ENCODE peak calls at places on chromosomes 6 and 20, in eight cellular contexts. One of them, this sample, is unnamed.

GRCh38 chr6:142457638-142458406 is 156.0 kb downstream of the ADGRG6 start:
- DNase-seq in neural progenitor cell: no peak
- DNase-seq in GM23248: no peak
- DNase-seq in fibroblast of lung: no peak
- DNase-seq in Karpas-422: no peak
- DNase-seq in K562: no peak
- DNase-seq in HCT116: no peak
- DNase-seq in mammary epithelial cell: no peak
- DNase-seq in this sample: no peak

GRCh38 chr6:38975621-38976049 is 72.9 kb upstream of the GLP1R start:
- DNase-seq in neural progenitor cell: no peak
- DNase-seq in Karpas-422: no peak
- DNase-seq in mammary epithelial cell: no peak
- DNase-seq in fibroblast of lung: no peak
- DNase-seq in K562: no peak
- DNase-seq in HCT116: no peak
- DNase-seq in GM23248: no peak
- DNase-seq in this sample: no peak

GRCh38 chr6:34817337-34817910 is 25.5 kb downstream of the BLTP3A start:
- DNase-seq in K562: no peak
- DNase-seq in GM23248: no peak
- DNase-seq in mammary epithelial cell: no peak
- DNase-seq in HCT116: no peak
- DNase-seq in neural progenitor cell: no peak
- DNase-seq in Karpas-422: no peak
- DNase-seq in fibroblast of lung: no peak
- DNase-seq in this sample: no peak

GRCh38 chr6:81694214-81694613 is 58.3 kb downstream of the TENT5A start:
- DNase-seq in mammary epithelial cell: no peak
- DNase-seq in HCT116: no peak
- DNase-seq in Karpas-422: no peak
- DNase-seq in GM23248: no peak
- DNase-seq in neural progenitor cell: no peak
- DNase-seq in fibroblast of lung: no peak
- DNase-seq in K562: no peak
- DNase-seq in this sample: no peak

GRCh38 chr6:137873273-137873762 is 6.3 kb downstream of the TNFAIP3 start:
- DNase-seq in HCT116: no peak
- DNase-seq in fibroblast of lung: peak; percentile 96
- DNase-seq in Karpas-422: no peak
- DNase-seq in K562: peak; percentile 48
- DNase-seq in mammary epithelial cell: peak; percentile 96
- DNase-seq in GM23248: peak; percentile 91
- DNase-seq in neural progenitor cell: no peak
- DNase-seq in this sample: peak; percentile 46

GRCh38 chr6:96007663-96008062 is 8.1 kb upstream of the FUT9 start:
- DNase-seq in HCT116: no peak
- DNase-seq in Karpas-422: no peak
- DNase-seq in fibroblast of lung: no peak
- DNase-seq in neural progenitor cell: no peak
- DNase-seq in K562: no peak
- DNase-seq in mammary epithelial cell: no peak
- DNase-seq in GM23248: no peak
- DNase-seq in this sample: no peak

GRCh38 chr20:24236204-24236603 is 233.2 kb upstream of the SYNDIG1 start:
- DNase-seq in mammary epithelial cell: no peak
- DNase-seq in HCT116: no peak
- DNase-seq in neural progenitor cell: no peak
- DNase-seq in fibroblast of lung: no peak
- DNase-seq in Karpas-422: no peak
- DNase-seq in K562: no peak
- DNase-seq in GM23248: no peak
- DNase-seq in this sample: no peak

GRCh38 chr6:157823001-157823522 is at the start of gene SNX9:
- DNase-seq in GM23248: peak; percentile 93
- DNase-seq in K562: peak; percentile 94
- DNase-seq in fibroblast of lung: peak; percentile 74
- DNase-seq in neural progenitor cell: peak; percentile 90
- DNase-seq in HCT116: peak; percentile 29
- DNase-seq in Karpas-422: no peak
- DNase-seq in mammary epithelial cell: peak; percentile 75
- DNase-seq in this sample: peak; percentile 56

GRCh38 chr6:139852484-139853140 is 478.2 kb upstream of the CITED2 start:
- DNase-seq in mammary epithelial cell: peak; percentile 5
- DNase-seq in K562: no peak
- DNase-seq in GM23248: peak; percentile 69
- DNase-seq in neural progenitor cell: no peak
- DNase-seq in HCT116: no peak
- DNase-seq in Karpas-422: no peak
- DNase-seq in fibroblast of lung: peak; percentile 51
- DNase-seq in this sample: no peak

GRCh38 chr6:39865011-39865888 is 69.0 kb downstream of the MOCS1 start:
- DNase-seq in HCT116: peak; percentile 50
- DNase-seq in K562: peak; percentile 84
- DNase-seq in mammary epithelial cell: peak; percentile 31
- DNase-seq in neural progenitor cell: peak; percentile 81
- DNase-seq in Karpas-422: peak; percentile 82
- DNase-seq in GM23248: peak; percentile 68
- DNase-seq in fibroblast of lung: peak; percentile 57
- DNase-seq in this sample: peak; percentile 9

GRCh38 chr6:111540971-111541719 is 58.1 kb upstream of the REV3L start:
- DNase-seq in HCT116: no peak
- DNase-seq in Karpas-422: no peak
- DNase-seq in mammary epithelial cell: no peak
- DNase-seq in K562: no peak
- DNase-seq in GM23248: no peak
- DNase-seq in fibroblast of lung: no peak
- DNase-seq in neural progenitor cell: no peak
- DNase-seq in this sample: no peak

GRCh38 chr6:35677456-35677855 is 11.3 kb downstream of the FKBP5 start:
- DNase-seq in neural progenitor cell: no peak
- DNase-seq in K562: no peak
- DNase-seq in GM23248: no peak
- DNase-seq in fibroblast of lung: no peak
- DNase-seq in mammary epithelial cell: no peak
- DNase-seq in Karpas-422: no peak
- DNase-seq in HCT116: no peak
- DNase-seq in this sample: no peak

GRCh38 chr6:34206726-34207125 is 29.9 kb upstream of the HMGA1 start:
- DNase-seq in Karpas-422: no peak
- DNase-seq in K562: no peak
- DNase-seq in mammary epithelial cell: no peak
- DNase-seq in GM23248: no peak
- DNase-seq in fibroblast of lung: no peak
- DNase-seq in neural progenitor cell: no peak
- DNase-seq in HCT116: no peak
- DNase-seq in this sample: no peak

DNA sequence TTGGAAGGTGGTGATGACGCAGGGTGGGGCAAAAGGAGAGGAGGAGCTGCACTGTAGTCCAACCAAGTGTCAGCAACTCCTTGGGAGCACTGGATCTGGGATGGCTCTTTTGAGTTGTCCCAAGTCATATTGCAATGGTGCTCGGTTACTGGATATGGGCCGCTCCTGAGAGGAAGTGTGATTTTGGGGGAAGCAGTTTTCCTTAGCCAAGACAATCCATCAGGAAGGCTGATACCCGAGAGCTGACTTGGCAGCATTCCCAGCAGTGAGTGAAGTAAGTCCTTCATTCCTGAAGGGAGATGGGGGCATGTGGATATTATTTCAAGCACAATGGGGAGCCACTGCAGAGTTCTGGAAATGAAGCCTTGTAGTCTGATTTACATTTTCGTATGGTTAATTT is 354.1 kb downstream of the RFPL4B start:
- DNase-seq in HCT116: no peak
- DNase-seq in Karpas-422: no peak
- DNase-seq in K562: no peak
- DNase-seq in fibroblast of lung: peak; percentile 65
- DNase-seq in neural progenitor cell: no peak
- DNase-seq in GM23248: peak; percentile 6
- DNase-seq in mammary epithelial cell: no peak
- DNase-seq in this sample: no peak
- H3K36me3 ChIP-seq in HCT116: no peaks in the 10 kb centered on the region
- H3K36me3 ChIP-seq in Karpas-422: no peaks in the 10 kb centered on the region
- H3K36me3 ChIP-seq in K562: no peaks in the 10 kb centered on the region
- H3K36me3 ChIP-seq in fibroblast of lung: no peaks in the 10 kb centered on the region
- H3K36me3 ChIP-seq in neural progenitor cell: no peaks in the 10 kb centered on the region
- H3K36me3 ChIP-seq in GM23248: no peaks in the 10 kb centered on the region
- H3K36me3 ChIP-seq in mammary epithelial cell: no peaks in the 10 kb centered on the region
- H3K36me3 ChIP-seq in this sample: no peaks in the 10 kb centered on the region

GRCh38 chr6:23218751-23219150 is 649.4 kb downstream of the HDGFL1 start:
- DNase-seq in Karpas-422: no peak
- DNase-seq in fibroblast of lung: no peak
- DNase-seq in K562: no peak
- DNase-seq in GM23248: no peak
- DNase-seq in neural progenitor cell: peak; percentile 84
- DNase-seq in mammary epithelial cell: no peak
- DNase-seq in HCT116: no peak
- DNase-seq in this sample: no peak

GRCh38 chr6:23224540-23224939 is 655.2 kb downstream of the HDGFL1 start:
- DNase-seq in HCT116: no peak
- DNase-seq in GM23248: no peak
- DNase-seq in neural progenitor cell: no peak
- DNase-seq in fibroblast of lung: no peak
- DNase-seq in K562: no peak
- DNase-seq in Karpas-422: no peak
- DNase-seq in mammary epithelial cell: no peak
- DNase-seq in this sample: no peak

GRCh38 chr6:23228439-23229024 is 659.2 kb downstream of the HDGFL1 start:
- DNase-seq in mammary epithelial cell: peak; percentile 2
- DNase-seq in HCT116: no peak
- DNase-seq in GM23248: peak; percentile 3
- DNase-seq in fibroblast of lung: no peak
- DNase-seq in Karpas-422: no peak
- DNase-seq in neural progenitor cell: no peak
- DNase-seq in K562: no peak
- DNase-seq in this sample: peak; percentile 53

GRCh38 chr6:23222724-23223123 is 653.4 kb downstream of the HDGFL1 start:
- DNase-seq in neural progenitor cell: no peak
- DNase-seq in Karpas-422: no peak
- DNase-seq in GM23248: no peak
- DNase-seq in fibroblast of lung: no peak
- DNase-seq in K562: no peak
- DNase-seq in mammary epithelial cell: no peak
- DNase-seq in HCT116: no peak
- DNase-seq in this sample: no peak
- H3K4me2 ChIP-seq in neural progenitor cell: no peak overlapping the region
- H3K4me2 ChIP-seq in Karpas-422: no peak overlapping the region
- H3K4me2 ChIP-seq in GM23248: no peak overlapping the region
- H3K4me2 ChIP-seq in fibroblast of lung: no peak overlapping the region
- H3K4me2 ChIP-seq in K562: no peak overlapping the region
- H3K4me2 ChIP-seq in mammary epithelial cell: no peak overlapping the region
- H3K4me2 ChIP-seq in HCT116: no peak overlapping the region
- H3K4me2 ChIP-seq in this sample: no peak overlapping the region

DNA sequence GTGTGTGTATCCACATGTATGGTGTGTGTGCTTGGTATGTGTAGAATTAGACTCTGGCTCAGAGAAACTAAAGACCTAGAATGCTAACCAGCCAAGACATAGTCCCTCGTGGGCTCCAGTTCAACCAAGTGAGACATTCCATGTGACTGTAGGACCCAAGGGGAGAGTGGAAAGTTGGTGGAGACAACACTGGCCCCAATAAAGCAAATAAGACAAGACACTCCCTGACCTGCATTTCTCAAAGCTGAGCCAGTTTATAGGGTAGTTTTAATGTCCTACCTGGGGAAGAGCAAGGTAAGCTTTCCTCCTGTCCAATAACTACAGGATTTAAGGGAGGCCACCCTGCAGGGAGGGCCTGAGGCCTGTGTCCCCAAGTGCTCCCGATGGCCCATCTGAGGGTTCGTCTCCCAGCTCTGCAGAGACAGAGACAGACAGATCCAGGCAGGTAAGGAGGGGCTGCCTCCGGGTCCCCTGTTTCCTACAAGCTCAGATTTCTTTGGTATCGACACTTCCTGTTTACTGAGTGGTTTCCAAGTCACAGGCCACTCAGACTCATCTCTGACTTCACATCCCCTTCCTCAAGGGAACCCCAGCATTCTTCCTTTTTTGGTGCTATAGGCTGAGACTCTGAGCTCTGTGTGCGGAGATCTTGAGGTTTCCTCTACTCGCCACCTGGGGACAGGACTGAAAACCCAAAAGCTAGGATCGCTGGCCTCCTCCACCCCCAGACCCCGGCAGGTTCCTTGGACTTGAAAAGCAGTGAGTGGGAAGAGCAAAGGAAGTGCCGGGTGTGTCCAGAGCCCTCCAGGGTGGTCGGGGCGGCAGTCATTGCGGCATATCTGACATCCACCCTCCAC is 92.4 kb downstream of the PRND start:
- DNase-seq in fibroblast of lung: no peak
- DNase-seq in GM23248: no peak
- DNase-seq in neural progenitor cell: no peak
- DNase-seq in HCT116: no peak
- DNase-seq in Karpas-422: peak; percentile 89
- DNase-seq in K562: no peak
- DNase-seq in mammary epithelial cell: no peak
- DNase-seq in this sample: no peak
- H3K36me3 ChIP-seq in fibroblast of lung: no peaks in the 10 kb centered on the region
- H3K36me3 ChIP-seq in GM23248: no peaks in the 10 kb centered on the region
- H3K36me3 ChIP-seq in neural progenitor cell: no peaks in the 10 kb centered on the region
- H3K36me3 ChIP-seq in HCT116: no peaks in the 10 kb centered on the region
- H3K36me3 ChIP-seq in Karpas-422: peaks cover 44% of the 10 kb centered on the region
- H3K36me3 ChIP-seq in K562: no peaks in the 10 kb centered on the region
- H3K36me3 ChIP-seq in mammary epithelial cell: no peaks in the 10 kb centered on the region
- H3K36me3 ChIP-seq in this sample: no peaks in the 10 kb centered on the region

GRCh38 chr6:37051138-37052026 is 45.9 kb downstream of the FGD2 start:
- DNase-seq in Karpas-422: peak; percentile 93
- DNase-seq in neural progenitor cell: peak; percentile 92
- DNase-seq in HCT116: peak; percentile 44
- DNase-seq in fibroblast of lung: peak; percentile 72
- DNase-seq in GM23248: peak; percentile 87
- DNase-seq in mammary epithelial cell: peak; percentile 65
- DNase-seq in K562: peak; percentile 94
- DNase-seq in this sample: peak; percentile 52

GRCh38 chr6:37052027-37052628 is 46.7 kb downstream of the FGD2 start:
- DNase-seq in K562: peak; percentile 82
- DNase-seq in mammary epithelial cell: no peak
- DNase-seq in GM23248: no peak
- DNase-seq in Karpas-422: no peak
- DNase-seq in fibroblast of lung: no peak
- DNase-seq in neural progenitor cell: peak; percentile 73
- DNase-seq in HCT116: no peak
- DNase-seq in this sample: no peak

GRCh38 chr6:37049990-37050853 is 44.8 kb downstream of the FGD2 start:
- DNase-seq in mammary epithelial cell: no peak
- DNase-seq in HCT116: no peak
- DNase-seq in GM23248: no peak
- DNase-seq in fibroblast of lung: no peak
- DNase-seq in Karpas-422: peak; percentile 81
- DNase-seq in K562: peak; percentile 98
- DNase-seq in neural progenitor cell: no peak
- DNase-seq in this sample: no peak

GRCh38 chr6:37049735-37049989 is 44.2 kb downstream of the FGD2 start:
- DNase-seq in Karpas-422: no peak
- DNase-seq in neural progenitor cell: no peak
- DNase-seq in GM23248: no peak
- DNase-seq in fibroblast of lung: no peak
- DNase-seq in mammary epithelial cell: no peak
- DNase-seq in HCT116: no peak
- DNase-seq in K562: no peak
- DNase-seq in this sample: no peak

DNA sequence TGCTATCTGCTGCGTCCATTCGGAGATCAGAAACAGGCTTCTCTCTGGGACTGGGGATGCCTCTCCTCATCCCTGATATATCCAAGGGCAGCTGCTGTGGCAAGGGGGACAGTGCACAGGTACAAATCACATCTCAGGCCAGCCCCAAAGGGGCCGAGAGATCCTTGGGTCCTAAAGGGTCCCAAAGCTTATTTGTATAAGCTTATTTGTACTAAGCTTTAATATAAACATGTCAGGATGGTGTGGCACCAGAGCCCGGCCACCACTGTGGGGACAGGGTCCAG is 45.3 kb downstream of the FGD2 start:
- DNase-seq in K562: no peak
- DNase-seq in GM23248: no peak
- DNase-seq in Karpas-422: no peak
- DNase-seq in fibroblast of lung: no peak
- DNase-seq in HCT116: no peak
- DNase-seq in mammary epithelial cell: no peak
- DNase-seq in neural progenitor cell: no peak
- DNase-seq in this sample: no peak
- H3K4me2 ChIP-seq in K562: peak overlapping the region; percentile 80
- H3K4me2 ChIP-seq in GM23248: no peak overlapping the region
- H3K4me2 ChIP-seq in Karpas-422: peak overlapping the region; percentile 41
- H3K4me2 ChIP-seq in fibroblast of lung: no peak overlapping the region
- H3K4me2 ChIP-seq in HCT116: no peak overlapping the region
- H3K4me2 ChIP-seq in mammary epithelial cell: no peak overlapping the region
- H3K4me2 ChIP-seq in neural progenitor cell: no peak overlapping the region
- H3K4me2 ChIP-seq in this sample: no peak overlapping the region

This sample was measured in PC-9.